ENCODE peak calls at places on chromosome 7, in four cellular contexts. H is cardiac muscle cell, B is heart right ventricle, R is OCI-LY7. T is an unnamed sample.

GRCh38 chr7:50092579-50093411 is at the start of gene ZPBP:
- DNase-seq in H (peak; percentile 47), B (peak; percentile 16), R (peak; percentile 69), T (peak; percentile 69)

GRCh38 chr7:39949980-39950472 is at the start of gene CDK13:
- DNase-seq in H (peak; percentile 83), B (peak; percentile 78), R (peak; percentile 90), T (peak; percentile 97)

GRCh38 chr7:31633894-31634494 is 53.0 kb upstream of the PPP1R17 start:
- DNase-seq in H (peak; percentile 83), B (no peak), R (peak; percentile 20), T (no peak)

GRCh38 chr7:38681882-38682281 is 50.7 kb upstream of the AMPH start:
- DNase-seq in H (no peak), B (no peak), R (no peak), T (no peak)

GRCh38 chr7:116672596-116673503 is 854 bp downstream of the MET start:
- DNase-seq in H (peak; percentile 9), B (no peak), R (no peak), T (no peak)

GRCh38 chr7:29945259-29945809 is 44.3 kb downstream of the SCRN1 start:
- DNase-seq in H (no peak), B (no peak), R (no peak), T (no peak)

GRCh38 chr7:123682690-123683089 is 27.0 kb downstream of the LMOD2 start:
- DNase-seq in H (peak; percentile 68), B (no peak), R (peak; percentile 60), T (peak; percentile 29)

GRCh38 chr7:13181221-13181620 is 493.8 kb downstream of the ARL4A start:
- DNase-seq in H (no peak), B (no peak), R (no peak), T (no peak)

GRCh38 chr7:21939136-21939857 is 6.4 kb downstream of the CDCA7L start:
- DNase-seq in H (peak; percentile 35), B (no peak), R (no peak), T (no peak)

GRCh38 chr7:137966636-137967142 is 35.2 kb downstream of the CREB3L2 start:
- DNase-seq in H (no peak), B (no peak), R (no peak), T (no peak)
- H3K4me1 ChIP-seq in H (peaks cover 4% of the 10 kb centered on the region), B (peaks cover 91% of the 10 kb centered on the region), R (peaks cover 7% of the 10 kb centered on the region), T (peaks cover 24% of the 10 kb centered on the region)

GRCh38 chr7:156949541-156950380 is at the start of gene NOM1:
- DNase-seq in H (peak; percentile 93), B (peak; percentile 93), R (peak; percentile 93), T (peak; percentile 89)
- H3K4me1 ChIP-seq in H (peaks cover 15% of the 10 kb centered on the region), B (peaks cover 25% of the 10 kb centered on the region), R (peaks cover 25% of the 10 kb centered on the region), T (peaks cover 32% of the 10 kb centered on the region)

GRCh38 chr7:137994091-137994688 is 7.7 kb downstream of the CREB3L2 start:
- DNase-seq in H (no peak), B (no peak), R (no peak), T (no peak)
- H3K4me1 ChIP-seq in H (peaks cover 22% of the 10 kb centered on the region), B (peaks cover 98% of the 10 kb centered on the region), R (peaks cover 57% of the 10 kb centered on the region), T (peaks cover 41% of the 10 kb centered on the region)

GRCh38 chr7:105249216-105249615 is 139.5 kb downstream of the SRPK2 start:
- DNase-seq in H (no peak), B (no peak), R (no peak), T (no peak)
- H3K4me1 ChIP-seq in H (peaks cover 9% of the 10 kb centered on the region), B (peaks cover 49% of the 10 kb centered on the region), R (no peaks in the 10 kb centered on the region), T (peaks cover 19% of the 10 kb centered on the region)

GRCh38 chr7:130891254-130892094 is 157.5 kb upstream of the KLF14 start:
- DNase-seq in H (no peak), B (peak; percentile 50), R (no peak), T (no peak)

GRCh38 chr7:130888468-130888867 is 154.5 kb upstream of the KLF14 start:
- DNase-seq in H (no peak), B (no peak), R (no peak), T (no peak)

GRCh38 chr7:130888017-130888371 is 154.0 kb upstream of the KLF14 start:
- DNase-seq in H (no peak), B (no peak), R (no peak), T (no peak)

GRCh38 chr7:130887182-130888016 is 153.4 kb upstream of the KLF14 start:
- DNase-seq in H (no peak), B (no peak), R (no peak), T (no peak)

DNA sequence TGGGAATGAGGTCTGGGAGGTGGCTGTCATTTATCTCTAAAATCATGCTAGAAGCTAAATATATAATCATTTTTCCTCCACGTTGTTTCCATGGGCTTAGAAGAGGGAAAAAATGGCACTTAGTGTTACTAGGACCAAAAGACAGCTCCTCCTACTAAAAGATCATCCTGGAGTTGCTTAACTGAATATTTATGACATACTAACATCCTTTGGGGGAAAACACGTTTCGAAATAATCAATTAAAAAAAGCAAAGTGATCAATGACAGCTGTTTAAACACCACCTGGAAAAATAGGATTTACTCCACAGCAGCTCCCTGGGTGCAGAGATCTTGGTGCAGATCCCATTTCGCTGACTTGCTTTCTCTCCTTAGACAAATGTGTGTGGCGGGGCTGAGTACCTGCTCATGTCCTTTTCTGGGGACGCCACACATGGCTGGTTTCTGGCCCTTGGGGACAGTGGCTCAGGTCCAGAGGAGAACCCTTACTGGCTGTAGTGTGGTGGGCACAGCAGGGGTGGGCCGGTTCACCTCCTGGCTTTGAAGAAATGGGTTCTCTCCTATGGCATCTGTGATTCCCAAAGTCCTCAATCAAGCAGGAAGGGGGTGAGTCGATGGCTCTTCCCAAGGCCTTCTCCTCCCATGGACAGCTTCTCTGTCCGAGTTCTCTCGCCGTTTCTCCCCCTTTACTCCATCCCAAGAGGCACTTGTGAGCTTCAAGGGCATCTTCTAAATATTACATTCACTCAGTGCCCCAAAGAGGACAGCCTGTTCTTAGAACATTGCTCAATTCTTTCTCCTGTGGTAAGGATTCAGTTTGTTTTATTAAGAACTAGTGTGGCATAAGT is 156.4 kb upstream of the KLF14 start:
- DNase-seq in H (no peak), B (no peak), R (no peak), T (no peak)
- H3K4me1 ChIP-seq in H (no peaks in the 10 kb centered on the region), B (peaks cover 60% of the 10 kb centered on the region), R (no peaks in the 10 kb centered on the region), T (peaks cover 35% of the 10 kb centered on the region)

DNA sequence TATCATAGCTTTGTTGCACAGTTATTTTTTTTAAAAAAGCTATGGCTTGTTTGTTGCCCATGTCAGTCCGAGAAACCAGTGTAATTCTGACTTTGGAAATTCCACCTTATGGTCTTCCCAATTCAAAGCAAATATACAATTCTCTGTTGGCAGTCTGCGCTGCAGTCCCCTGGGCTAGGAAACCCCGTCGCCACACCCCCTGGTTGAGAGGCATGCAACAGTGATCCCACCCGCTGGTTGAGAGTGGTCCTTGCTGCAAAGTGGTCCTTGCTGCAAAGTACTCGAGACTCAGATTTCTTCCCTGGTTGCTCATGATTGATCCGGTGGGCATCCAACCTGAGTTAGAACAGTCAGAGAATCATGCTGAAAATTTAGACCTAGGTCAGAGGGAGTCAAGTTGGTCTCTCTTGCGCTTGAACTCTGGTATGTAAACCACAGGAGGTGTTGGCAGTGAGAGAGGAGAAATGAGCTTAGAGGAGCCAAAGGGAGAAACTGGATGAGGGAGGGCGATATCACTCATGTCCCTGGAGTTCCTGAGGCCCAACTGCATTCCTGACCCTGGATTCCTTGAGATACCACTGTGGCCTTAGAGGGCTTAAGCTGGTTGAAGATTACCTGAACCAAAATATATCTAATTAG is 45.0 kb upstream of the STK17A start:
- DNase-seq in H (peak; percentile 59), B (no peak), R (no peak), T (no peak)
- H3K4me1 ChIP-seq in H (peaks cover 14% of the 10 kb centered on the region), B (peaks cover 13% of the 10 kb centered on the region), R (no peaks in the 10 kb centered on the region), T (no peaks in the 10 kb centered on the region)

GRCh38 chr7:4715385-4715770 is 33.3 kb downstream of the FOXK1 start:
- DNase-seq in H (peak; percentile 70), B (peak; percentile 69), R (no peak), T (no peak)
- H3K4me1 ChIP-seq in H (peaks cover 6% of the 10 kb centered on the region), B (peaks cover 50% of the 10 kb centered on the region), R (no peaks in the 10 kb centered on the region), T (peaks cover 35% of the 10 kb centered on the region)

GRCh38 chr7:120998996-120999565 is 10.6 kb downstream of the CPED1 start:
- DNase-seq in H (no peak), B (no peak), R (no peak), T (no peak)

GRCh38 chr7:120997902-120998301 is 9.4 kb downstream of the CPED1 start:
- DNase-seq in H (no peak), B (no peak), R (no peak), T (no peak)

GRCh38 chr7:121000091-121000983 is 11.8 kb downstream of the CPED1 start:
- DNase-seq in H (no peak), B (no peak), R (no peak), T (no peak)

GRCh38 chr7:120996983-120997334 is 8.4 kb downstream of the CPED1 start:
- DNase-seq in H (no peak), B (no peak), R (no peak), T (no peak)

DNA sequence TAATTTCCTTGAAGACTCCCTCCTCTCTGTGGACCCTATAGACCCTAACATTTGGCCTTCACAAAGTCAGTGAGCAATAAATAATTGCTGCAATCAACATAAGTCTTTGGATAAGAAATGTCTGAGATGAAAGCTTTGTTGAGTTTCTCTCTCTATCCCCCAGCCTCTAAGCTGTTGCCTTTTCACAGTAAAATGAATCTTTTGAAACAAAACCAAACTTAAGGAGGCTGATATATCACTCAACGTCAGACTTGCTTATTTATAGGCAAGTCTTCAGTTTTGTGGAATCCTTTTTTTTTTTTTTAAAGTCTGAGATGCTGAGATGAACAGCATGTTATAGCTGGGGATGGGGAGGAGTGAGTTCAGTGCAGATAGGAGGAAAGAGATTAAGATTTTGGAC is 10.0 kb downstream of the CPED1 start:
- DNase-seq in H (no peak), B (no peak), R (no peak), T (no peak)
- H3K4me1 ChIP-seq in H (no peaks in the 10 kb centered on the region), B (peaks cover 91% of the 10 kb centered on the region), R (no peaks in the 10 kb centered on the region), T (peaks cover 14% of the 10 kb centered on the region)

GRCh38 chr7:82598958-82599357 is 155.4 kb upstream of the CACNA2D1 start:
- DNase-seq in H (no peak), B (no peak), R (no peak), T (no peak)
- H3K4me1 ChIP-seq in H (peaks cover 9% of the 10 kb centered on the region), B (peaks cover 14% of the 10 kb centered on the region), R (no peaks in the 10 kb centered on the region), T (no peaks in the 10 kb centered on the region)